ENCODE peak calls at places on chromosomes 4 and X, in six cellular contexts. One of them, this sample, is unnamed.

GRCh38 chr4:41146716-41147506 is 67.4 kb downstream of the APBB2 start:
- DNase-seq in BJ: no peak
- DNase-seq in CD8-positive, alpha-beta T cell: no peak
- DNase-seq in AG09309: no peak
- DNase-seq in uterus: peak; percentile 40
- DNase-seq in lung: no peak
- DNase-seq in this sample: no peak

GRCh38 chr4:185830263-185830994 is 18.4 kb upstream of the SORBS2 start:
- DNase-seq in BJ: no peak
- DNase-seq in CD8-positive, alpha-beta T cell: no peak
- DNase-seq in AG09309: no peak
- DNase-seq in uterus: no peak
- DNase-seq in lung: no peak
- DNase-seq in this sample: no peak

GRCh38 chrX:19824603-19825002 is 62.8 kb downstream of the SH3KBP1 start:
- DNase-seq in BJ: no peak
- DNase-seq in CD8-positive, alpha-beta T cell: peak; percentile 50
- DNase-seq in AG09309: no peak
- DNase-seq in uterus: no peak
- DNase-seq in lung: no peak
- DNase-seq in this sample: no peak

GRCh38 chrX:107700317-107700774 is 72.0 kb downstream of the PRPS1 start:
- DNase-seq in BJ: no peak
- DNase-seq in CD8-positive, alpha-beta T cell: no peak
- DNase-seq in AG09309: no peak
- DNase-seq in uterus: peak; percentile 61
- DNase-seq in lung: no peak
- DNase-seq in this sample: no peak

GRCh38 chr4:97453186-97453585 is 690.1 kb downstream of the STPG2 start:
- DNase-seq in BJ: no peak
- DNase-seq in CD8-positive, alpha-beta T cell: no peak
- DNase-seq in AG09309: no peak
- DNase-seq in uterus: no peak
- DNase-seq in lung: no peak
- DNase-seq in this sample: no peak

GRCh38 chr4:39706829-39707511 is 9.0 kb downstream of the UBE2K start:
- DNase-seq in BJ: no peak
- DNase-seq in CD8-positive, alpha-beta T cell: no peak
- DNase-seq in AG09309: no peak
- DNase-seq in uterus: no peak
- DNase-seq in lung: no peak
- DNase-seq in this sample: no peak

GRCh38 chrX:129360175-129360574 is 163.1 kb downstream of the SMARCA1 start:
- DNase-seq in BJ: no peak
- DNase-seq in CD8-positive, alpha-beta T cell: peak; percentile 10
- DNase-seq in AG09309: no peak
- DNase-seq in uterus: peak; percentile 15
- DNase-seq in lung: no peak
- DNase-seq in this sample: peak; percentile 31

GRCh38 chr4:79290376-79290775 is 35.5 kb downstream of the NAA11 start:
- DNase-seq in BJ: no peak
- DNase-seq in CD8-positive, alpha-beta T cell: no peak
- DNase-seq in AG09309: no peak
- DNase-seq in uterus: no peak
- DNase-seq in lung: no peak
- DNase-seq in this sample: no peak

GRCh38 chr4:2598661-2599654 is 62.5 kb downstream of the FAM193A start:
- DNase-seq in BJ: no peak
- DNase-seq in CD8-positive, alpha-beta T cell: no peak
- DNase-seq in AG09309: no peak
- DNase-seq in uterus: no peak
- DNase-seq in lung: no peak
- DNase-seq in this sample: no peak

GRCh38 chr4:155853189-155853588 is 12.9 kb downstream of the ASIC5 start:
- DNase-seq in BJ: no peak
- DNase-seq in CD8-positive, alpha-beta T cell: no peak
- DNase-seq in AG09309: no peak
- DNase-seq in uterus: no peak
- DNase-seq in lung: no peak
- DNase-seq in this sample: no peak

GRCh38 chrX:460116-460515 is 73.4 kb upstream of the PPP2R3B start:
- DNase-seq in BJ: no peak
- DNase-seq in CD8-positive, alpha-beta T cell: no peak
- DNase-seq in AG09309: no peak
- DNase-seq in uterus: no peak
- DNase-seq in lung: no peak
- DNase-seq in this sample: no peak

GRCh38 chr4:89657931-89658700 is 178.8 kb downstream of the SNCA start:
- DNase-seq in BJ: no peak
- DNase-seq in CD8-positive, alpha-beta T cell: no peak
- DNase-seq in AG09309: peak; percentile 17
- DNase-seq in uterus: no peak
- DNase-seq in lung: no peak
- DNase-seq in this sample: no peak

GRCh38 chr4:30380404-30380998 is 339.7 kb upstream of the PCDH7 start:
- DNase-seq in BJ: no peak
- DNase-seq in CD8-positive, alpha-beta T cell: no peak
- DNase-seq in AG09309: peak; percentile 46
- DNase-seq in uterus: no peak
- DNase-seq in lung: no peak
- DNase-seq in this sample: no peak

GRCh38 chr4:105707783-105708182 is 706 bp downstream of the INTS12 start:
- DNase-seq in BJ: no peak
- DNase-seq in CD8-positive, alpha-beta T cell: no peak
- DNase-seq in AG09309: no peak
- DNase-seq in uterus: no peak
- DNase-seq in lung: no peak
- DNase-seq in this sample: no peak

GRCh38 chr4:28082686-28083390 is 1222.2 kb downstream of the STIM2 start:
- DNase-seq in BJ: no peak
- DNase-seq in CD8-positive, alpha-beta T cell: no peak
- DNase-seq in AG09309: peak; percentile 14
- DNase-seq in uterus: no peak
- DNase-seq in lung: no peak
- DNase-seq in this sample: no peak

GRCh38 chrX:134572816-134573682 is 85.2 kb downstream of the PLAC1 start:
- DNase-seq in BJ: no peak
- DNase-seq in CD8-positive, alpha-beta T cell: no peak
- DNase-seq in AG09309: no peak
- DNase-seq in uterus: no peak
- DNase-seq in lung: no peak
- DNase-seq in this sample: no peak

GRCh38 chr4:118265312-118266144 is 87.3 kb downstream of the PRSS12 start:
- DNase-seq in BJ: no peak
- DNase-seq in CD8-positive, alpha-beta T cell: no peak
- DNase-seq in AG09309: no peak
- DNase-seq in uterus: no peak
- DNase-seq in lung: peak; percentile 34
- DNase-seq in this sample: no peak

GRCh38 chrX:106802063-106802387 is 448 bp upstream of the TBC1D8B start:
- DNase-seq in BJ: no peak
- DNase-seq in CD8-positive, alpha-beta T cell: no peak
- DNase-seq in AG09309: no peak
- DNase-seq in uterus: no peak
- DNase-seq in lung: no peak
- DNase-seq in this sample: no peak

GRCh38 chr4:154911608-154912098 is 130.6 kb downstream of the RBM46 start:
- DNase-seq in BJ: no peak
- DNase-seq in CD8-positive, alpha-beta T cell: no peak
- DNase-seq in AG09309: no peak
- DNase-seq in uterus: no peak
- DNase-seq in lung: no peak
- DNase-seq in this sample: no peak

GRCh38 chrX:74431807-74432206 is 10.5 kb downstream of the SLC16A2 start:
- DNase-seq in BJ: no peak
- DNase-seq in CD8-positive, alpha-beta T cell: no peak
- DNase-seq in AG09309: no peak
- DNase-seq in uterus: no peak
- DNase-seq in lung: no peak
- DNase-seq in this sample: no peak

GRCh38 chr4:68342139-68342538 is 7.8 kb downstream of the YTHDC1 start:
- DNase-seq in BJ: peak; percentile 19
- DNase-seq in CD8-positive, alpha-beta T cell: no peak
- DNase-seq in AG09309: no peak
- DNase-seq in uterus: no peak
- DNase-seq in lung: no peak
- DNase-seq in this sample: no peak

GRCh38 chr4:19224820-19225219 is 1026.9 kb upstream of the SLIT2 start:
- DNase-seq in BJ: no peak
- DNase-seq in CD8-positive, alpha-beta T cell: no peak
- DNase-seq in AG09309: peak; percentile 23
- DNase-seq in uterus: no peak
- DNase-seq in lung: no peak
- DNase-seq in this sample: no peak

GRCh38 chr4:128766781-128767180 is 42.7 kb upstream of the JADE1 start:
- DNase-seq in BJ: no peak
- DNase-seq in CD8-positive, alpha-beta T cell: no peak
- DNase-seq in AG09309: no peak
- DNase-seq in uterus: no peak
- DNase-seq in lung: no peak
- DNase-seq in this sample: no peak

GRCh38 chr4:1113311-1114009 is at the start of gene RNF212:
- DNase-seq in BJ: no peak
- DNase-seq in CD8-positive, alpha-beta T cell: peak; percentile 33
- DNase-seq in AG09309: no peak
- DNase-seq in uterus: no peak
- DNase-seq in lung: no peak
- DNase-seq in this sample: no peak

GRCh38 chr4:48454591-48454990 is 28.6 kb upstream of the SLC10A4 start:
- DNase-seq in BJ: no peak
- DNase-seq in CD8-positive, alpha-beta T cell: no peak
- DNase-seq in AG09309: no peak
- DNase-seq in uterus: no peak
- DNase-seq in lung: no peak
- DNase-seq in this sample: no peak

GRCh38 chr4:7630559-7631287 is 196.0 kb upstream of the PSAPL1 start:
- DNase-seq in BJ: peak; percentile 47
- DNase-seq in CD8-positive, alpha-beta T cell: no peak
- DNase-seq in AG09309: peak; percentile 61
- DNase-seq in uterus: peak; percentile 54
- DNase-seq in lung: no peak
- DNase-seq in this sample: no peak

GRCh38 chrX:15384304-15384703 is at the start of gene VEGFD:
- DNase-seq in BJ: no peak
- DNase-seq in CD8-positive, alpha-beta T cell: no peak
- DNase-seq in AG09309: no peak
- DNase-seq in uterus: peak; percentile 27
- DNase-seq in lung: no peak
- DNase-seq in this sample: no peak

GRCh38 chrX:15376956-15377355 is 7.3 kb downstream of the VEGFD start:
- DNase-seq in BJ: no peak
- DNase-seq in CD8-positive, alpha-beta T cell: no peak
- DNase-seq in AG09309: no peak
- DNase-seq in uterus: no peak
- DNase-seq in lung: no peak
- DNase-seq in this sample: no peak

GRCh38 chrX:15382809-15383208 is 1.4 kb downstream of the VEGFD start:
- DNase-seq in BJ: no peak
- DNase-seq in CD8-positive, alpha-beta T cell: no peak
- DNase-seq in AG09309: no peak
- DNase-seq in uterus: no peak
- DNase-seq in lung: no peak
- DNase-seq in this sample: no peak
- TF ChIP-seq CTCF in BJ: no peak
- TF ChIP-seq CTCF in CD8-positive, alpha-beta T cell: no peak
- TF ChIP-seq CTCF in AG09309: no peak
- TF ChIP-seq CTCF in uterus: no peak
- TF ChIP-seq CTCF in lung: no peak
- TF ChIP-seq CTCF in this sample: peak; percentile 34

GRCh38 chr4:120286813-120287212 is 220.2 kb upstream of the MAD2L1 start:
- DNase-seq in BJ: no peak
- DNase-seq in CD8-positive, alpha-beta T cell: no peak
- DNase-seq in AG09309: no peak
- DNase-seq in uterus: no peak
- DNase-seq in lung: no peak
- DNase-seq in this sample: no peak
- TF ChIP-seq CTCF in BJ: no peak
- TF ChIP-seq CTCF in CD8-positive, alpha-beta T cell: no peak
- TF ChIP-seq CTCF in AG09309: peak; percentile 12
- TF ChIP-seq CTCF in uterus: no peak
- TF ChIP-seq CTCF in lung: no peak
- TF ChIP-seq CTCF in this sample: peak; percentile 46

DNA sequence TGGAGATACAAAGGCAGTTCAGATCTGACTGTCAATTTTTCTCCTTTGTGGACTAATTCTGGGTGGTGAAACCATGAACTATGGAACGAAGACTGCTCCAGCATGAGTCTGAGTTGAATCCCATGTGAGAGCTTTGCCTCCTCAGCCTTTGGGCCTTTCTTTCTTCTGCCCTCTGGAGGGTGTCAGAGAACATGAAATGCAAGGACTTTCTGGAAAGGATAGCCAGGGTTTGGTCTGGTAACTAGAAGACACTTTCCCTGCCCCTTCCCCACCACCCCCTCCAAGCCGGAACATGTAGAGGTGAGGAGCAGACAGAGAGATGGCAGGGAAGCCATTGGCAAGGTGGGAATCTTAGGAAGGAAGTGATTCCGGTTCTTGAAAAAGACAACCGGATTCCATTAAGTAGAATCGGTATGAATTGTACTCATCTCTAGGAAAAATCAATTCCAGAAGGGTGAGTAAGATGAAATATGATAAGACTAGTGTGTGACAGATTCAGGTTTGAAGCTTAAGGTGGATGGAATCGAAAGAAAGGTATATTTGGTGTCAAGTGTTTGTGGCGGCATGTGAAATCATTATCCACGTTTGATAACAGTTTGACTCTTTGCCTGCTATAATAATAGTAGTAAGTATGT is 19.0 kb downstream of the FHL1 start:
- DNase-seq in BJ: no peak
- DNase-seq in CD8-positive, alpha-beta T cell: no peak
- DNase-seq in AG09309: peak; percentile 17
- DNase-seq in uterus: peak; percentile 39
- DNase-seq in lung: no peak
- DNase-seq in this sample: no peak
- TF ChIP-seq CTCF in BJ: peak; percentile 52
- TF ChIP-seq CTCF in CD8-positive, alpha-beta T cell: no peak
- TF ChIP-seq CTCF in AG09309: peak; percentile 59
- TF ChIP-seq CTCF in uterus: peak; percentile 40
- TF ChIP-seq CTCF in lung: no peak
- TF ChIP-seq CTCF in this sample: no peak

GRCh38 chrX:49108641-49109040 is 14.9 kb downstream of the GPKOW start:
- DNase-seq in BJ: no peak
- DNase-seq in CD8-positive, alpha-beta T cell: no peak
- DNase-seq in AG09309: no peak
- DNase-seq in uterus: no peak
- DNase-seq in lung: no peak
- DNase-seq in this sample: no peak

GRCh38 chrX:49103637-49104036 is 19.9 kb downstream of the GPKOW start:
- DNase-seq in BJ: no peak
- DNase-seq in CD8-positive, alpha-beta T cell: no peak
- DNase-seq in AG09309: no peak
- DNase-seq in uterus: no peak
- DNase-seq in lung: no peak
- DNase-seq in this sample: no peak

GRCh38 chrX:49110417-49110816 is 13.1 kb downstream of the GPKOW start:
- DNase-seq in BJ: no peak
- DNase-seq in CD8-positive, alpha-beta T cell: no peak
- DNase-seq in AG09309: no peak
- DNase-seq in uterus: no peak
- DNase-seq in lung: no peak
- DNase-seq in this sample: no peak

GRCh38 chrX:49106296-49106695 is 17.2 kb downstream of the GPKOW start:
- DNase-seq in BJ: no peak
- DNase-seq in CD8-positive, alpha-beta T cell: no peak
- DNase-seq in AG09309: no peak
- DNase-seq in uterus: no peak
- DNase-seq in lung: no peak
- DNase-seq in this sample: no peak

GRCh38 chrX:49106930-49107329 is 16.6 kb downstream of the GPKOW start:
- DNase-seq in BJ: no peak
- DNase-seq in CD8-positive, alpha-beta T cell: no peak
- DNase-seq in AG09309: peak; percentile 8
- DNase-seq in uterus: no peak
- DNase-seq in lung: no peak
- DNase-seq in this sample: no peak
- TF ChIP-seq CTCF in BJ: peak; percentile 54
- TF ChIP-seq CTCF in CD8-positive, alpha-beta T cell: peak; percentile 18
- TF ChIP-seq CTCF in AG09309: peak; percentile 60
- TF ChIP-seq CTCF in uterus: no peak
- TF ChIP-seq CTCF in lung: no peak
- TF ChIP-seq CTCF in this sample: peak; percentile 37